ENCODE peak calls at places on chromosomes 16 and 17, in four cellular contexts. H is cardiac muscle cell, P is fibroblast of pulmonary artery, A is astrocyte of the spinal cord. O is an unnamed sample.

GRCh38 chr16:1823821-1824220 is 2.8 kb downstream of the HAGH start:
- DNase-seq in H (peak; percentile 58), P (peak; percentile 68), A (peak; percentile 39), O (peak; percentile 34)

GRCh38 chr17:33512113-33512512 is 219.0 kb upstream of the ASIC2 start:
- DNase-seq in H (no peak), P (no peak), A (no peak), O (no peak)

GRCh38 chr16:38941-39892 is 14.2 kb downstream of the POLR3K start:
- DNase-seq in H (no peak), P (no peak), A (no peak), O (no peak)

GRCh38 chr16:51615141-51615540 is 464.1 kb upstream of the SALL1 start:
- DNase-seq in H (no peak), P (no peak), A (no peak), O (no peak)

GRCh38 chr16:57089406-57089805 is 3.0 kb upstream of the CPNE2 start:
- DNase-seq in H (no peak), P (no peak), A (no peak), O (no peak)

GRCh38 chr16:50808929-50809538 is 67.1 kb downstream of the CYLD start:
- DNase-seq in H (no peak), P (no peak), A (no peak), O (no peak)

GRCh38 chr17:73160980-73161630 is 3.7 kb upstream of the SSTR2 start:
- DNase-seq in H (no peak), P (no peak), A (no peak), O (no peak)

GRCh38 chr16:83813818-83814653 is 6.3 kb downstream of the HSBP1 start:
- DNase-seq in H (peak; percentile 63), P (peak; percentile 62), A (peak; percentile 81), O (peak; percentile 45)

GRCh38 chr17:61806081-61806828 is 57.1 kb downstream of the BRIP1 start:
- DNase-seq in H (no peak), P (no peak), A (no peak), O (no peak)

GRCh38 chr16:6008656-6009055 is 911.1 kb upstream of the EEF2KMT start:
- DNase-seq in H (no peak), P (no peak), A (no peak), O (no peak)

GRCh38 chr16:66367968-66368891 is 1.7 kb downstream of the CDH5 start:
- DNase-seq in H (no peak), P (peak; percentile 49), A (no peak), O (no peak)

GRCh38 chr17:33373209-33373608 is 80.1 kb upstream of the ASIC2 start:
- DNase-seq in H (no peak), P (no peak), A (no peak), O (no peak)

GRCh38 chr16:89297156-89297869 is 79.8 kb downstream of the ZNF778 start:
- DNase-seq in H (no peak), P (no peak), A (peak; percentile 25), O (no peak)

GRCh38 chr17:59829217-59830006 is 63.3 kb downstream of the TUBD1 start:
- DNase-seq in H (no peak), P (peak; percentile 98), A (peak; percentile 99), O (peak; percentile 98)

GRCh38 chr17:19716108-19717030 is at the start of gene SLC47A2:
- DNase-seq in H (no peak), P (no peak), A (no peak), O (no peak)

GRCh38 chr17:19248923-19249574 is 11.9 kb downstream of the EPN2 start:
- DNase-seq in H (no peak), P (peak; percentile 73), A (peak; percentile 88), O (peak; percentile 62)

GRCh38 chr16:84832488-84833141 is 12.8 kb downstream of the CRISPLD2 start:
- DNase-seq in H (no peak), P (peak; percentile 98), A (peak; percentile 99), O (peak; percentile 100)

GRCh38 chr17:9771465-9771864 is 19.9 kb downstream of the DHRS7C start:
- DNase-seq in H (no peak), P (no peak), A (no peak), O (no peak)

GRCh38 chr16:10990378-10990777 is 46.0 kb downstream of the CLEC16A start:
- DNase-seq in H (no peak), P (no peak), A (no peak), O (no peak)

GRCh38 chr17:31085563-31085962 is 9.2 kb upstream of the NF1 start:
- DNase-seq in H (no peak), P (peak; percentile 81), A (peak; percentile 49), O (peak; percentile 53)

GRCh38 chr17:980406-981291 is 1.1 kb upstream of the NXN start:
- DNase-seq in H (peak; percentile 93), P (peak; percentile 89), A (peak; percentile 86), O (no peak)

GRCh38 chr17:56810286-56810781 is 23.4 kb downstream of the C17orf67 start:
- DNase-seq in H (no peak), P (no peak), A (no peak), O (no peak)

GRCh38 chr16:57533366-57533617 is 3.1 kb downstream of the CCDC102A start:
- DNase-seq in H (no peak), P (no peak), A (no peak), O (no peak)

GRCh38 chr17:35630530-35631148 is 43.5 kb downstream of the AP2B1 start:
- DNase-seq in H (no peak), P (peak; percentile 60), A (peak; percentile 40), O (peak; percentile 4)

GRCh38 chr16:70152578-70153302 is 20.8 kb upstream of the CLEC18C start:
- DNase-seq in H (no peak), P (no peak), A (no peak), O (no peak)

GRCh38 chr17:10384175-10384574 is 11.4 kb upstream of the MYH13 start:
- DNase-seq in H (peak; percentile 34), P (peak; percentile 13), A (no peak), O (peak; percentile 53)

GRCh38 chr17:18888766-18889290 is 30.9 kb downstream of the PRPSAP2 start:
- DNase-seq in H (no peak), P (no peak), A (no peak), O (no peak)

GRCh38 chr16:23302045-23302956 is at the start of gene SCNN1B:
- DNase-seq in H (peak; percentile 17), P (no peak), A (no peak), O (no peak)

GRCh38 chr17:40791808-40792436 is 7.8 kb downstream of the KRT28 start:
- DNase-seq in H (peak; percentile 40), P (peak; percentile 65), A (peak; percentile 46), O (no peak)

GRCh38 chr16:63978240-63978639 is 1143.6 kb downstream of the CDH11 start:
- DNase-seq in H (no peak), P (no peak), A (no peak), O (no peak)

GRCh38 chr16:11136600-11136999 is 119.4 kb downstream of the SOCS1 start:
- DNase-seq in H (no peak), P (peak; percentile 43), A (peak; percentile 47), O (no peak)

GRCh38 chr17:19534562-19535149 is 1.0 kb downstream of the SLC47A1 start:
- DNase-seq in H (no peak), P (peak; percentile 16), A (peak; percentile 53), O (no peak)

GRCh38 chr17:59810894-59811153 is 81.9 kb downstream of the TUBD1 start:
- DNase-seq in H (no peak), P (no peak), A (no peak), O (no peak)

GRCh38 chr16:68362314-68362913 is 51.6 kb downstream of the PRMT7 start:
- DNase-seq in H (no peak), P (no peak), A (no peak), O (no peak)

GRCh38 chr17:72433797-72434196 is 313.0 kb downstream of the SOX9 start:
- DNase-seq in H (no peak), P (no peak), A (no peak), O (no peak)

GRCh38 chr16:2967211-2967631 is 1.9 kb upstream of the PAQR4 start:
- DNase-seq in H (no peak), P (no peak), A (no peak), O (no peak)
- H3K4me3 ChIP-seq in H (no peak overlapping the region), P (no peak overlapping the region), A (no peak overlapping the region), O (no peak overlapping the region)

DNA sequence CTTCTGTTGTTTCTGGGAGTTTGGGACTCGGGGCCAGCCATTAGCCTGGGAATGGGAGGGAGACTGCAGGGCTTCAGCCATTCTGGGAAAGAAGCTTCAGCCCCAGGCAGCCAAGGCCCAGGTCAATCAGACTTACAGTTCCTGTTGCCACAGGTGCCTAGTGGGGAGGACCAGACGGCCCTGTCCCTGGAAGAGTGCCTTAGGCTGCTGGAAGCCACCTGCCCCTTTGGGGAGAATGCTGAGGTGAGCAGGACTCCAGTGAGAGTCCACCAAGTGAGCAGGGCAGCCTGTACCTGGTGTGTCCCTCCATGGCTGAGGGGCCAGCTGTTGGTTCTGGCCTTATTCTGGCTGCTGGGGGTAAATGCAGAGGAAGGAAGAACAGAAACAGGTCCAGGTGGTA is 8.7 kb downstream of the NFE2L1 start:
- DNase-seq in H (no peak), P (no peak), A (no peak), O (no peak)
- H3K4me3 ChIP-seq in H (no peak overlapping the region), P (no peak overlapping the region), A (no peak overlapping the region), O (no peak overlapping the region)

DNA sequence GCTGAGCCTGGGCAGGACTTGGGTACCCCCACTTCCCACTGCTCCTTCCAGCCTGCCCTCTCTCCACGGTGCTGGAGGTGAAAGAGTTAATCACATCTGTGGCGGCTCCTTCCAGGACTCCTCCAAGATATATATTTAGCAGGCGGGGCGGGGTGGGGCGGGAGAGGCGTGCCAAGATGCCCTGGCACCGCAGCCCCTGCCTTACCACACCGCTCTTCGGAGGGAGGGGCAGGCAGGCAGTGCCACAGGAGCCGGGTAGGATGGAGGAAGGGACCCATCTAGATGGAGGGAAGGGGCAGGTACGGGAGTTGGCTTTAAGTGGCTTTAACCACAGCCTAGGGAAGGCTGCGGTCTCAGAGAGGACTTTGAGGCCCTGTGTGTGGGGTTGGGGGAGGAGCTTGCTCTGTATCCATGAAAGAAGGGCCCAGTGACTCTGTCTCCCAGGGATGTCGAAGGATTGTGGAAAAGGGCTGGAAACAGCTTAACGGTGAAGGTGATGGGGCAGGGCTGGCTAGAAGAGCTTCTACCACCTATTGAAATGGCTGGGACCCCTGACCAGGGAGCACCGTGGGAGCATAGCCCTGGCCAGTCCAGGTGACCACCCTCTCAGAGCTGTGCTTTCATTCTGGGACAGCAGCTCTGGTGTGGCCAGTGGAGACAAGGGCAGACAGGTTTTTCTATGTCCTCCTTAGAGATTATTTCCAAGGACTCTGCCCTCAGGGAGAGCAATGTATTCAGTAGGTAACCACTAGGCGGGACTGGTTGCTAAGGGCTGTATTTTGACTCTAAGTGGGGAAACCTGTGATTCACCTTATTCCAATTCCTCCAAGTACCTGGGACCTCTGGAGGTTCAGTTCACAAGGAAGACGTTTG is 13.0 kb downstream of the GPR142 start:
- DNase-seq in H (no peak), P (no peak), A (no peak), O (no peak)
- H3K4me3 ChIP-seq in H (no peak overlapping the region), P (no peak overlapping the region), A (no peak overlapping the region), O (no peak overlapping the region)

DNA sequence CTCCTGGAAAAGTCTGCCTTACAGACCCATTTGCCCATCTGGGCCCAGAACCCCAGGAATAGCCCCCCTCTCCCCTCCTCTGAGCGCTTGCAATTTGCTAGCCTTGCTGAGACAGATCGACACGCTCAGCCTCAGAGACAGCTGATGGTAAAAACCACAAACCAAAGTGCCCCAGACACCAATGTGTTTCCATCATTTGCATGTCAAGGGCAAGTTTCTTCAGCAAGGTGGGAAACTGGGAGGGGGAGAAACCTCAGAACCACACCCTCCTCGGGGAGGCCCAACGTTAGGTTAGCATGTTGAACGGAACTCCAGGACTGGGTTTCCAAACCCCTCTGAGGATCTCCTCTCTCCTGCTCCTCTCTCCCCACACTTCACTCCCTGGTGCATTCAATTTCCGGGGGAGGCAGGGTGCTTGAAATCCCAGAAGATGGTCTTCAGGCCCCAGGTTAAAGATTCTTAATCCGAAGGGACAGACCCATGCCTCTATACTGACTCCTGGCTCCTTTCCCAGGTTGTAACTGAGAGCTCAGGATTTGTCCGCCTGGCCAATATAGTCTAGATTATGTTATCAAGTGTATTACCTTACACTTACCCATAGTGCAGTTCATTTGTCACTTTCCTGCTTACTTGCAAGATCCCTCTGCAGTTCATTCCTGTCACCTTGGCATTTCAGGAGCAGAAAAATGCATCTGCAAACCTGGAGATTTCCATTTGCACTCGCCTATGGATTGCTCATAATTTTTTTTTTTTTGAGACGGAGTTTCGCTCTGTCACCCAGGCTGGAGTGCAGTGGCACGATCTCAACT is 1.3 kb upstream of the CUEDC1 start:
- DNase-seq in H (no peak), P (no peak), A (no peak), O (no peak)
- H3K4me3 ChIP-seq in H (no peak overlapping the region), P (no peak overlapping the region), A (no peak overlapping the region), O (no peak overlapping the region)